ENCODE peak calls at places on chromosomes 11 and 22, in ten cellular contexts. X, H, Z, K, S, P, L, W, J and O are unnamed samples.

GRCh38 chr11:92225563-92226308 is 1.1 kb downstream of the FAT3 start:
- DNase-seq in X (peak), L (peak), S (no peak), W (peak), J (no peak), K (no peak), H (no peak), Z (no peak), P (no peak), O (peak)

GRCh38 chr11:3106736-3107524 is 49.7 kb upstream of the CARS1 start:
- DNase-seq in K (no peak), L (no peak), J (no peak), P (no peak), S (no peak), X (no peak), H (no peak), Z (no peak), W (no peak), O (peak)

GRCh38 chr22:42313204-42313603 is 42.8 kb upstream of the TCF20 start:
- DNase-seq in W (no peak), K (no peak), H (no peak), S (no peak), X (no peak), P (no peak), Z (no peak), J (no peak), L (no peak), O (no peak)

GRCh38 chr11:32830413-32830738 is 649 bp downstream of the PRRG4 start:
- DNase-seq in Z (no peak), L (peak), X (no peak), K (no peak), J (no peak), S (no peak), W (peak), P (no peak), H (no peak), O (peak)

GRCh38 chr11:107293677-107294344 is 163.8 kb downstream of the CWF19L2 start:
- DNase-seq in Z (no peak), S (no peak), L (no peak), J (no peak), P (no peak), X (no peak), H (no peak), W (peak), K (no peak), O (no peak)

GRCh38 chr22:39311592-39312400 is 7.6 kb downstream of the RPL3 start:
- DNase-seq in W (no peak), K (no peak), X (no peak), P (peak), H (no peak), Z (no peak), J (no peak), S (no peak), L (no peak), O (no peak)

GRCh38 chr11:22163394-22163797 is 29.5 kb upstream of the ANO5 start:
- DNase-seq in P (no peak), K (peak), J (no peak), L (no peak), Z (no peak), X (peak), W (no peak), S (no peak), H (no peak), O (no peak)

GRCh38 chr22:46463435-46464227 is 73.8 kb downstream of the CELSR1 start:
- DNase-seq in H (no peak), S (no peak), X (no peak), K (no peak), P (no peak), W (no peak), Z (no peak), J (no peak), L (no peak), O (no peak)

GRCh38 chr22:46881373-46882118 is 119.1 kb downstream of the TBC1D22A start:
- DNase-seq in L (no peak), H (no peak), J (no peak), S (peak), W (no peak), X (no peak), K (no peak), Z (no peak), P (peak), O (no peak)

GRCh38 chr11:44950625-44951472 is at the start of gene TP53I11:
- DNase-seq in Z (peak), K (no peak), X (peak), L (peak), P (no peak), J (peak), H (no peak), W (peak), S (peak), O (peak)